ENCODE peak calls at places on chromosomes 3 and 15, in ten cellular contexts. P, D, B, S, Q, F, G, Z, R and K are unnamed samples.

GRCh38 chr3:111336511-111336910 is 205.5 kb upstream of the CD96 start:
- DNase-seq in P (no peak), D (no peak), B (no peak), S (no peak), Q (no peak), F (no peak), G (no peak), Z (no peak), R (no peak), K (no peak)

GRCh38 chr3:64167868-64168267 is 57.4 kb downstream of the PRICKLE2 start:
- DNase-seq in P (no peak), D (no peak), B (no peak), S (no peak), Q (no peak), F (no peak), G (no peak), Z (no peak), R (no peak), K (no peak)

GRCh38 chr15:89815769-89816168 is 1.1 kb upstream of the ANPEP start:
- DNase-seq in P (no peak), D (no peak), B (no peak), S (no peak), Q (no peak), F (no peak), G (no peak), Z (no peak), R (no peak), K (no peak)

GRCh38 chr15:22930782-22931484 is 49.2 kb downstream of the CYFIP1 start:
- DNase-seq in P (no peak), D (peak), B (no peak), S (peak), Q (no peak), F (peak), G (no peak), Z (no peak), R (no peak), K (no peak)

GRCh38 chr3:175716451-175716850 is 857.3 kb downstream of the NAALADL2 start:
- DNase-seq in P (no peak), D (no peak), B (no peak), S (no peak), Q (no peak), F (no peak), G (no peak), Z (no peak), R (no peak), K (no peak)

GRCh38 chr3:54967586-54968244 is 39.9 kb upstream of the LRTM1 start:
- DNase-seq in P (peak), D (no peak), B (no peak), S (no peak), Q (no peak), F (no peak), G (no peak), Z (no peak), R (no peak), K (no peak)

GRCh38 chr3:139518926-139519842 is 20.4 kb downstream of the RBP1 start:
- DNase-seq in P (no peak), D (no peak), B (no peak), S (no peak), Q (no peak), F (no peak), G (no peak), Z (no peak), R (no peak), K (peak)

GRCh38 chr15:65383991-65384390 is 6.2 kb upstream of the IGDCC3 start:
- DNase-seq in P (no peak), D (no peak), B (no peak), S (no peak), Q (no peak), F (no peak), G (no peak), Z (no peak), R (no peak), K (no peak)

GRCh38 chr3:27960133-27960532 is 238.0 kb upstream of the EOMES start:
- DNase-seq in P (no peak), D (no peak), B (no peak), S (no peak), Q (no peak), F (peak), G (no peak), Z (peak), R (no peak), K (no peak)

GRCh38 chr15:93587046-93587445 is 498.0 kb upstream of the RGMA start:
- DNase-seq in P (no peak), D (no peak), B (no peak), S (no peak), Q (no peak), F (no peak), G (no peak), Z (no peak), R (no peak), K (no peak)

GRCh38 chr15:93583533-93583932 is 494.5 kb upstream of the RGMA start:
- DNase-seq in P (no peak), D (no peak), B (no peak), S (no peak), Q (peak), F (no peak), G (no peak), Z (no peak), R (no peak), K (no peak)

GRCh38 chr15:93584021-93584420 is 495.0 kb upstream of the RGMA start:
- DNase-seq in P (no peak), D (no peak), B (no peak), S (no peak), Q (peak), F (no peak), G (no peak), Z (no peak), R (no peak), K (no peak)
- H3K27ac ChIP-seq in P (no peak), D (no peak), B (no peak), S (no peak), Q (peak), F (no peak), G (no peak), Z (no peak), R (no peak), K (no peak)

GRCh38 chr15:59223736-59224135 is 17.1 kb downstream of the LDHAL6B start:
- DNase-seq in P (no peak), D (no peak), B (no peak), S (no peak), Q (no peak), F (no peak), G (no peak), Z (no peak), R (no peak), K (no peak)
- TF ChIP-seq CTCF in P (no peak), D (no peak), B (no peak), S (no peak), Q (no peak), F (no peak), G (no peak), Z (no peak), R (no peak), K (no peak)

GRCh38 chr15:100902436-100903190 is 16.5 kb upstream of the LRRK1 start:
- DNase-seq in P (no peak), D (peak), B (no peak), S (peak), Q (peak), F (peak), G (no peak), Z (no peak), R (no peak), K (peak)
- H3K4me3 ChIP-seq in P (no peak), D (peak), B (no peak), S (peak), Q (peak), F (no peak), G (no peak), Z (no peak), R (no peak), K (peak)

DNA sequence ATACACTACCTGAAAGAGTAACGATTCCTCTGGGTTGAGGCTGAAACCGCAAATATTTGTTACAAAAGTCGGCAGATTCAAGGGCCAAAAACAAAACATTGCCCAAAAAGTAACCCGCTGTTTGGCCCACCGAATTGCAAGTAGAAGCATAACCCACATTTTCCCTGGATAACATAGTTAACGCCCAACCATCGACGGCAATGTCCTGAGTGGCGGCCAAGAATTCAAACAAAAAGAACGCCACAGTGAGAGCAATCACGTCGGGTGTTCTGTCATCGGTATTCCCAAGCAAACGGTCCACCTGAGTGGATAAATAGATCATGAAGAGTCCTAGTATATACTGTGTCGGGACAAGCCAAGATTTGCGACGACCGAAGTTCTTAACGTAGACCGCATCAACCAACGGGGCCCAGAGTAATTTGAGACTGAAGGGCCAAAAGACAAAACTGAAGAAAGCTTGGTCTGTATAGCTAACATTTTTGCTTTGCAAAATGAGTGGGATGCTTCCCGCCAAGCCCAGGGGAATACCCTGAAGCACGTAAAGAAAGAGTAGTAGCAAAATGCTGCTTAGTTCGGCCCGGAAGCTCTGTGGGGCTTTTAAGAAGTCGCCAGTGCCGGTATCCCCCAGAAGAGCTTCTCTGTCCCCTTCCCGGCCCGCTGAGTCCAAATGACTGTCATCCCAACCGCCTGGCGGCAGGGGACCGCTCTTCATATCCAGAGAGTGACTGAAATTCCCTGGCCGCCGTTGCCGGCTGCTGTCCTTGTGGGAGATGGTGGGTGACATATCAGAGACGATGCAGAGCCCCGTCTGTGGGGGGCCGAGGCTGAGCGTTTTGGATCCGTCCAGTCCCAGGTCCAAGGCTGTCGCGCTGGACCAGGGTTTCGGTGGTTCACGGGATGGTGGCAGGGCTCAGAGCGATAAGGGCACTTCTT is 747 bp downstream of the SLC33A1 start:
- DNase-seq in P (peak), D (peak), B (no peak), S (peak), Q (no peak), F (peak), G (peak), Z (no peak), R (peak), K (no peak)
- H3K27ac ChIP-seq in P (peak), D (peak), B (peak), S (peak), Q (peak), F (peak), G (peak), Z (peak), R (peak), K (peak)

GRCh38 chr3:50620846-50621245 is 3.9 kb downstream of the MAPKAPK3 start:
- DNase-seq in P (no peak), D (no peak), B (no peak), S (no peak), Q (no peak), F (no peak), G (no peak), Z (no peak), R (no peak), K (no peak)
- TF ChIP-seq CTCF in P (no peak), D (no peak), B (no peak), S (no peak), Q (no peak), F (no peak), G (no peak), Z (no peak), R (no peak), K (no peak)